ENCODE peak calls at places on chromosomes 7 and 10, in six cellular contexts. One of them, this sample, is unnamed.

GRCh38 chr7:33243319-33243881 is 114.0 kb downstream of the BBS9 start:
- DNase-seq in substantia nigra: no peak
- DNase-seq in endothelial cell of umbilical vein: peak
- DNase-seq in iris pigment epithelial cell: peak
- DNase-seq in GDM1: no peak
- DNase-seq in HuH-7: peak
- DNase-seq in this sample: peak

GRCh38 chr10:70503776-70504175 is 25.2 kb downstream of the PALD1 start:
- DNase-seq in iris pigment epithelial cell: no peak
- DNase-seq in substantia nigra: no peak
- DNase-seq in GDM1: no peak
- DNase-seq in endothelial cell of umbilical vein: no peak
- DNase-seq in HuH-7: no peak
- DNase-seq in this sample: no peak

GRCh38 chr10:33416209-33416608 is 81.7 kb upstream of the NRP1 start:
- DNase-seq in endothelial cell of umbilical vein: no peak
- DNase-seq in iris pigment epithelial cell: no peak
- DNase-seq in HuH-7: no peak
- DNase-seq in substantia nigra: no peak
- DNase-seq in GDM1: no peak
- DNase-seq in this sample: no peak

GRCh38 chr10:124739996-124740373 is 4.2 kb downstream of the FAM53B start:
- DNase-seq in HuH-7: no peak
- DNase-seq in GDM1: no peak
- DNase-seq in endothelial cell of umbilical vein: no peak
- DNase-seq in iris pigment epithelial cell: peak
- DNase-seq in substantia nigra: no peak
- DNase-seq in this sample: no peak

GRCh38 chr7:80232969-80233724 is 98.5 kb downstream of the GNAI1 start:
- DNase-seq in HuH-7: peak
- DNase-seq in GDM1: no peak
- DNase-seq in substantia nigra: no peak
- DNase-seq in endothelial cell of umbilical vein: no peak
- DNase-seq in iris pigment epithelial cell: no peak
- DNase-seq in this sample: no peak

GRCh38 chr7:127612263-127612662 is 5.7 kb downstream of the PAX4 start:
- DNase-seq in iris pigment epithelial cell: no peak
- DNase-seq in endothelial cell of umbilical vein: no peak
- DNase-seq in HuH-7: no peak
- DNase-seq in substantia nigra: no peak
- DNase-seq in GDM1: no peak
- DNase-seq in this sample: no peak

GRCh38 chr10:119263966-119264621 is 56.7 kb downstream of the GRK5 start:
- DNase-seq in iris pigment epithelial cell: no peak
- DNase-seq in GDM1: no peak
- DNase-seq in substantia nigra: no peak
- DNase-seq in HuH-7: no peak
- DNase-seq in endothelial cell of umbilical vein: peak
- DNase-seq in this sample: no peak

GRCh38 chr7:81402227-81402626 is 367.6 kb downstream of the HGF start:
- DNase-seq in HuH-7: no peak
- DNase-seq in substantia nigra: no peak
- DNase-seq in iris pigment epithelial cell: peak
- DNase-seq in endothelial cell of umbilical vein: peak
- DNase-seq in GDM1: no peak
- DNase-seq in this sample: no peak

GRCh38 chr10:75788394-75789205 is 357.2 kb downstream of the LRMDA start:
- DNase-seq in GDM1: no peak
- DNase-seq in endothelial cell of umbilical vein: peak
- DNase-seq in substantia nigra: no peak
- DNase-seq in iris pigment epithelial cell: peak
- DNase-seq in HuH-7: no peak
- DNase-seq in this sample: no peak

GRCh38 chr7:51949726-51950644 is 633.4 kb upstream of the COBL start:
- DNase-seq in endothelial cell of umbilical vein: no peak
- DNase-seq in GDM1: no peak
- DNase-seq in substantia nigra: no peak
- DNase-seq in HuH-7: no peak
- DNase-seq in iris pigment epithelial cell: peak
- DNase-seq in this sample: no peak

GRCh38 chr7:22579961-22580360 is 80.0 kb upstream of the STEAP1B start:
- DNase-seq in GDM1: no peak
- DNase-seq in iris pigment epithelial cell: no peak
- DNase-seq in HuH-7: no peak
- DNase-seq in endothelial cell of umbilical vein: no peak
- DNase-seq in substantia nigra: no peak
- DNase-seq in this sample: no peak